ENCODE peak calls at places on chromosomes 3 and 15, in nine cellular contexts. S, X, D, G, V, I, C, B and T are unnamed samples.

GRCh38 chr15:99106417-99107220 is 1.7 kb downstream of the SYNM start:
- DNase-seq in S (no peak), X (no peak), D (no peak), G (peak), V (no peak), I (no peak), C (no peak), B (no peak), T (peak)

GRCh38 chr3:42214565-42215283 is 51.3 kb downstream of the CCK start:
- DNase-seq in S (no peak), X (no peak), D (no peak), G (no peak), V (no peak), I (no peak), C (no peak), B (no peak), T (no peak)

GRCh38 chr15:57503911-57504598 is 87.6 kb upstream of the MYZAP start:
- DNase-seq in S (no peak), X (no peak), D (no peak), G (no peak), V (no peak), I (no peak), C (no peak), B (no peak), T (no peak)

GRCh38 chr15:59522988-59523461 is 85.0 kb downstream of the FAM81A start:
- DNase-seq in S (peak), X (no peak), D (no peak), G (no peak), V (peak), I (no peak), C (no peak), B (no peak), T (no peak)

GRCh38 chr15:39195988-39196486 is 384.8 kb upstream of the THBS1 start:
- DNase-seq in S (no peak), X (peak), D (no peak), G (no peak), V (no peak), I (peak), C (no peak), B (no peak), T (no peak)

GRCh38 chr3:49930241-49930690 is 655 bp upstream of the MON1A start:
- DNase-seq in S (no peak), X (no peak), D (no peak), G (no peak), V (no peak), I (no peak), C (no peak), B (no peak), T (no peak)

GRCh38 chr3:178787960-178788359 is 251.7 kb downstream of the KCNMB2 start:
- DNase-seq in S (no peak), X (no peak), D (no peak), G (no peak), V (no peak), I (no peak), C (no peak), B (no peak), T (no peak)

GRCh38 chr3:184466413-184466960 is 86.6 kb downstream of the CHRD start:
- DNase-seq in S (no peak), X (no peak), D (no peak), G (no peak), V (no peak), I (no peak), C (no peak), B (no peak), T (no peak)

GRCh38 chr3:169913270-169913780 is 2.0 kb downstream of the SAMD7 start:
- DNase-seq in S (no peak), X (no peak), D (no peak), G (no peak), V (no peak), I (no peak), C (no peak), B (no peak), T (no peak)